ENCODE peak calls at places on chromosomes 6 and 20, in four cellular contexts. H is GM13976, A is RPMI8226, C is SHP77. U is an unnamed sample.

GRCh38 chr6:141580121-141580520 is 552.6 kb upstream of the GJE1 start:
- DNase-seq in H (no peak), A (no peak), C (no peak), U (no peak)

GRCh38 chr6:52157301-52157930 is 28.8 kb upstream of the IL17A start:
- DNase-seq in H (no peak), A (no peak), C (no peak), U (no peak)

GRCh38 chr20:52975024-52975732 is 3.0 kb downstream of the TSHZ2 start:
- DNase-seq in H (no peak), A (no peak), C (no peak), U (no peak)

GRCh38 chr6:52595000-52595795 is 18.3 kb upstream of the TRAM2 start:
- DNase-seq in H (peak; percentile 50), A (peak; percentile 22), C (peak; percentile 52), U (no peak)

GRCh38 chr20:37703338-37703660 is 9.5 kb downstream of the CTNNBL1 start:
- DNase-seq in H (no peak), A (no peak), C (no peak), U (no peak)

GRCh38 chr6:21115111-21115510 is 478.4 kb upstream of the SOX4 start:
- DNase-seq in H (no peak), A (no peak), C (no peak), U (no peak)

GRCh38 chr6:3292431-3293197 is 33.9 kb downstream of the PSMG4 start:
- DNase-seq in H (no peak), A (no peak), C (no peak), U (peak; percentile 41)

GRCh38 chr6:98470821-98471220 is 363.6 kb upstream of the POU3F2 start:
- DNase-seq in H (no peak), A (no peak), C (no peak), U (no peak)

GRCh38 chr6:126156973-126157372 is 170.6 kb downstream of the TRMT11 start:
- DNase-seq in H (no peak), A (no peak), C (no peak), U (no peak)

GRCh38 chr6:158638393-158638792 is 6.2 kb downstream of the DYNLT1 start:
- DNase-seq in H (no peak), A (no peak), C (no peak), U (no peak)

GRCh38 chr6:137334884-137335283 is 115.7 kb upstream of the IFNGR1 start:
- DNase-seq in H (no peak), A (no peak), C (no peak), U (no peak)

GRCh38 chr20:62776692-62777527 is 19.4 kb upstream of the MRGBP start:
- DNase-seq in H (peak; percentile 84), A (peak; percentile 78), C (no peak), U (peak; percentile 61)

GRCh38 chr6:94045473-94045872 is 626.1 kb upstream of the EPHA7 start:
- DNase-seq in H (no peak), A (no peak), C (peak; percentile 39), U (no peak)

GRCh38 chr6:102402635-102403329 is 1009.3 kb downstream of the GRIK2 start:
- DNase-seq in H (no peak), A (no peak), C (no peak), U (no peak)

GRCh38 chr6:31096215-31096614 is 16.2 kb downstream of the C6orf15 start:
- DNase-seq in H (no peak), A (no peak), C (no peak), U (no peak)

GRCh38 chr20:17215167-17215566 is 11.7 kb upstream of the PCSK2 start:
- DNase-seq in H (no peak), A (no peak), C (no peak), U (no peak)

GRCh38 chr20:2051920-2052319 is 49.7 kb upstream of the STK35 start:
- DNase-seq in H (no peak), A (no peak), C (no peak), U (no peak)

GRCh38 chr6:72132425-72132824 is 246.1 kb downstream of the RIMS1 start:
- DNase-seq in H (no peak), A (no peak), C (no peak), U (no peak)

GRCh38 chr6:42933195-42933594 is 3.9 kb downstream of the CNPY3 start:
- DNase-seq in H (no peak), A (no peak), C (no peak), U (no peak)

GRCh38 chr6:34473967-34474366 is 8.1 kb downstream of the PACSIN1 start:
- DNase-seq in H (no peak), A (no peak), C (no peak), U (no peak)

GRCh38 chr6:32439708-32440214 is at the start of gene HLA-DRA:
- DNase-seq in H (peak; percentile 81), A (peak; percentile 36), C (no peak), U (peak; percentile 42)

GRCh38 chr20:44584103-44584690 is 1.8 kb downstream of the PKIG start:
- DNase-seq in H (no peak), A (no peak), C (no peak), U (no peak)

GRCh38 chr6:157380458-157380778 is 572 bp upstream of the ZDHHC14 start:
- DNase-seq in H (peak; percentile 53), A (peak; percentile 34), C (no peak), U (no peak)

GRCh38 chr6:106181664-106182418 is 95.7 kb downstream of the PRDM1 start:
- DNase-seq in H (no peak), A (no peak), C (no peak), U (no peak)

GRCh38 chr6:37244430-37245310 is 12.9 kb upstream of the TBC1D22B start:
- DNase-seq in H (no peak), A (no peak), C (peak; percentile 98), U (no peak)

GRCh38 chr6:2807342-2808090 is 34.1 kb downstream of the SERPINB1 start:
- DNase-seq in H (no peak), A (no peak), C (no peak), U (no peak)

GRCh38 chr6:138817799-138818198 is 21.9 kb downstream of the ECT2L start:
- DNase-seq in H (peak; percentile 33), A (no peak), C (no peak), U (peak; percentile 80)

GRCh38 chr20:37421988-37422387 is 76.0 kb downstream of the SRC start:
- DNase-seq in H (no peak), A (no peak), C (no peak), U (no peak)

GRCh38 chr6:7060769-7061516 is 46.8 kb upstream of the RREB1 start:
- DNase-seq in H (no peak), A (no peak), C (no peak), U (no peak)

GRCh38 chr20:47985092-47985850 is 200.0 kb upstream of the SULF2 start:
- DNase-seq in H (no peak), A (no peak), C (no peak), U (no peak)

GRCh38 chr20:43530321-43531090 is 23.0 kb downstream of the L3MBTL1 start:
- DNase-seq in H (no peak), A (peak; percentile 57), C (no peak), U (peak; percentile 87)

GRCh38 chr20:23103284-23104018 is 17.3 kb upstream of the CD93 start:
- DNase-seq in H (no peak), A (no peak), C (no peak), U (no peak)

GRCh38 chr20:36181934-36182603 is 27.5 kb downstream of the EPB41L1 start:
- DNase-seq in H (no peak), A (no peak), C (no peak), U (no peak)

GRCh38 chr20:21272679-21273078 is 30.5 kb upstream of the XRN2 start:
- DNase-seq in H (no peak), A (no peak), C (no peak), U (no peak)

GRCh38 chr20:32970115-32970972 is 33.9 kb downstream of the SUN5 start:
- DNase-seq in H (peak; percentile 15), A (no peak), C (no peak), U (peak; percentile 43)

GRCh38 chr20:58515240-58516212 is at the start of gene APCDD1L:
- DNase-seq in H (no peak), A (no peak), C (no peak), U (no peak)

GRCh38 chr6:138620630-138621029 is 121.3 kb upstream of the NHSL1 start:
- DNase-seq in H (no peak), A (no peak), C (no peak), U (no peak)

U was measured in Peyer's patch.